ENCODE peak calls at places on chromosomes 5 and 9, in four cellular contexts. X is brain microvascular endothelial cell, H is Peyer's patch, R is neural progenitor cell. W is an unnamed sample.

GRCh38 chr9:80885894-80886293 is 803.5 kb downstream of the TLE1 start:
- DNase-seq in H (no peak), R (peak; percentile 15), X (no peak), W (no peak)

GRCh38 chr5:179550511-179551342 is at the start of gene RUFY1:
- DNase-seq in X (peak; percentile 57), R (peak; percentile 84), H (peak; percentile 93), W (peak; percentile 81)

GRCh38 chr5:78483809-78484521 is 123.5 kb downstream of the SCAMP1 start:
- DNase-seq in X (peak; percentile 56), R (no peak), H (no peak), W (peak; percentile 45)

GRCh38 chr5:176446884-176447537 is 1.2 kb upstream of the FAF2 start:
- DNase-seq in R (peak; percentile 41), H (no peak), X (no peak), W (peak; percentile 8)

GRCh38 chr5:75335952-75336624 is 932 bp upstream of the HMGCR start:
- DNase-seq in H (no peak), R (no peak), X (peak; percentile 86), W (peak; percentile 82)

GRCh38 chr5:120682851-120683250 is 218.8 kb downstream of the PRR16 start:
- DNase-seq in X (peak; percentile 20), H (no peak), R (no peak), W (peak; percentile 66)

GRCh38 chr5:136924490-136924889 is 559.1 kb upstream of the TRPC7 start:
- DNase-seq in R (peak; percentile 7), X (no peak), H (no peak), W (no peak)

GRCh38 chr9:19102181-19102630 is 498 bp downstream of the HAUS6 start:
- DNase-seq in H (peak; percentile 58), X (no peak), R (peak; percentile 42), W (no peak)

GRCh38 chr9:27528278-27528885 is 1.2 kb downstream of the MOB3B start:
- DNase-seq in R (peak; percentile 91), H (peak; percentile 87), X (peak; percentile 53), W (peak; percentile 66)

GRCh38 chr9:82982271-82982880 is 80.6 kb downstream of the RASEF start:
- DNase-seq in H (no peak), R (no peak), X (no peak), W (no peak)

GRCh38 chr9:113933671-113934070 is 57.6 kb downstream of the ZNF618 start:
- DNase-seq in X (no peak), H (no peak), R (no peak), W (no peak)

GRCh38 chr5:115551415-115551814 is 6.8 kb upstream of the FEM1C start:
- DNase-seq in X (peak; percentile 21), R (no peak), H (no peak), W (no peak)

GRCh38 chr9:121670447-121670846 is 19.0 kb downstream of the DAB2IP start:
- DNase-seq in R (no peak), X (no peak), H (no peak), W (no peak)

GRCh38 chr9:121968056-121968455 is 125.1 kb downstream of the TTLL11 start:
- DNase-seq in R (no peak), H (no peak), X (no peak), W (no peak)

GRCh38 chr5:173801006-173801405 is 87.1 kb upstream of the CPEB4 start:
- DNase-seq in X (no peak), H (no peak), R (no peak), W (no peak)

GRCh38 chr5:171418982-171419662 is at the start of gene FGF18:
- DNase-seq in X (peak; percentile 55), R (peak; percentile 91), H (peak; percentile 74), W (peak; percentile 70)

GRCh38 chr5:107542831-107543231 is 127.9 kb downstream of the EFNA5 start:
- DNase-seq in H (peak; percentile 54), R (no peak), X (peak; percentile 59), W (peak; percentile 70)

GRCh38 chr5:135569755-135570452 is 8.9 kb downstream of the CXCL14 start:
- DNase-seq in R (peak; percentile 78), X (peak; percentile 26), H (no peak), W (peak; percentile 17)

GRCh38 chr9:90870646-90871326 is 69.2 kb downstream of the SYK start:
- DNase-seq in H (no peak), R (peak; percentile 55), X (peak; percentile 32), W (peak; percentile 40)

GRCh38 chr5:168611163-168611562 is 32.0 kb upstream of the PANK3 start:
- DNase-seq in R (no peak), X (peak; percentile 24), H (no peak), W (peak; percentile 6)

GRCh38 chr5:72314571-72315172 is 5.4 kb downstream of the MRPS27 start:
- DNase-seq in H (no peak), X (peak; percentile 81), R (no peak), W (peak; percentile 81)

GRCh38 chr5:4422247-4422646 is 717.9 kb upstream of the ADAMTS16 start:
- DNase-seq in R (no peak), X (no peak), H (no peak), W (no peak)

GRCh38 chr5:68554566-68555279 is 339.2 kb downstream of the PIK3R1 start:
- DNase-seq in R (peak; percentile 30), H (no peak), X (peak; percentile 52), W (peak; percentile 41)

GRCh38 chr5:24368121-24368520 is 276.7 kb downstream of the CDH10 start:
- DNase-seq in X (no peak), H (no peak), R (no peak), W (no peak)

GRCh38 chr9:126312584-126313551 is 13.8 kb upstream of the MVB12B start:
- DNase-seq in X (no peak), R (no peak), H (no peak), W (no peak)

GRCh38 chr5:56384186-56384585 is 151.1 kb upstream of the ANKRD55 start:
- DNase-seq in X (no peak), R (no peak), H (no peak), W (no peak)

GRCh38 chr5:159915913-159916840 is at the start of gene ADRA1B:
- DNase-seq in R (peak; percentile 92), H (peak; percentile 84), X (peak; percentile 40), W (peak; percentile 72)

GRCh38 chr9:13587581-13587980 is 308.1 kb upstream of the MPDZ start:
- DNase-seq in R (peak; percentile 9), X (no peak), H (no peak), W (no peak)

GRCh38 chr9:132670816-132671371 is 630 bp downstream of the GTF3C4 start:
- DNase-seq in H (peak; percentile 51), R (peak; percentile 79), X (peak; percentile 14), W (no peak)

GRCh38 chr9:14403112-14403511 is 89.2 kb upstream of the NFIB start:
- DNase-seq in R (no peak), H (no peak), X (no peak), W (no peak)

GRCh38 chr9:10434412-10434811 is 178.4 kb downstream of the PTPRD start:
- DNase-seq in R (no peak), X (no peak), H (no peak), W (no peak)

GRCh38 chr5:150607105-150607504 is 33.4 kb upstream of the SYNPO start:
- DNase-seq in H (no peak), R (no peak), X (no peak), W (no peak)

GRCh38 chr9:82466616-82467251 is 478.2 kb downstream of the SPATA31D1 start:
- DNase-seq in X (no peak), R (peak; percentile 86), H (no peak), W (peak; percentile 1)

GRCh38 chr5:109533847-109534272 is 124.1 kb upstream of the PJA2 start:
- DNase-seq in H (no peak), R (no peak), X (peak; percentile 33), W (no peak)

DNA sequence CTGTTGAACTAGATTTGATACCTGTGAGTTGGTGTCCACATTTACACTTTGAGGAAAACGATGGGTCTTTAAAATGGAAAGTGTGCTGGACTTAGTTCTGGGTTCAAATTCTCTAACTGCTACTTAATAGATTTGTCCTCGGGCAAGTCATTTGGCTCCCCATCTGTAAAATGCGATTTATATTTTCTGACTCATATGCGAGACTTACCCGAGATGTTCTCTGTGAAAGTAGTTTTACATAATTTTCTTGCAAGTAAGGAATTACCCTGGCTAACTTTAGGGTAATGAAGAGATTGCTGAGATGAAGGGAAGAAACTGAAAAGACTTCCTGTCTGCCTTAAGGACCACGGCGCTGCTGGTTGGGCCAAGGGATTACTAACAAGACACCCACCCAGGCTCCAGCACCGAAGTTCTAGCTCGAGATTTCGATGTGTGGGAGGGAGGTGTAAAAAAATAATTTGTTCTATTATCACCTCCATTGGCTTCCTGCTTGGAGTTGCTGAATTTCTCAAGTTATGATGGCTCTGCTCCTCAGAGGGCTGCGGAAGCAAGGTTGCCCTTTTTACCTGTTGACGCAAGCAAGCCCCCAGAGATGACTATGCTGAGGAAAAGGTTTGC is 24.1 kb downstream of the PCSK1 start:
- DNase-seq in R (no peak), H (no peak), X (no peak), W (no peak)
- TF ChIP-seq CTCF in R (no peak), H (no peak), X (no peak), W (no peak)

DNA sequence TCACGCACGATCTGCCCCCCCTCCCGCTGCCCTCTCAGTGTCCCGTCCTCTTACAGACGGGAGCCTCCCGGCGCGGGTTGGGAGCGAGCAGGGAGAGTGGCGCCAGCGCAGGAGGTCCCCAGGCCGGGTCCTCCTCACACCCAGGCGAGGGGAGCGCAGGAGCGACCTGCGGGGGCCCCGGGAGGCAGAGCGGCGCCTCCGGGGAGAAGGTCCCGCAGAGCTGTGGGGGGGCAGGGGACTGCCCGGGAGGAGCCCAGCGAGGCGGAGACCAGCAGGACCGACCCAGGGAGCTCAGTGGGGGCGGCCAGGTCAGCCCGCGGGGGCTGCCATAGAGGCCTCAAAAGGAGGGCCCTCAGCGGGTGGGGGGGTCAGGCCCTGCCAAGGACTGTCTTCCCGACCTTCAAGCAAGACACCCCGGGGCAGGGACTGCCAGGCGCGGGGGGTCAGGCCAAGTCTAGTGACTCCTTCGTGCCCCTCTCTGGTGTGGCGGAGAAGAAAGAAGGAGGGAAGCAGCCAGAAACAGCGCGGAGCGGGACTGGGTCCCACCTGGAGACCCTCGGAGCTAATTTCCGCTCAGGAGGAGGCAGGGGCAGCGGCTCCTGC is 123.3 kb upstream of the ERCC6L2 start:
- DNase-seq in H (no peak), X (no peak), R (peak; percentile 37), W (no peak)
- H3K4me3 ChIP-seq in H (no peak overlapping the region), X (no peak overlapping the region), R (peak overlapping the region; percentile 56), W (no peak overlapping the region)

DNA sequence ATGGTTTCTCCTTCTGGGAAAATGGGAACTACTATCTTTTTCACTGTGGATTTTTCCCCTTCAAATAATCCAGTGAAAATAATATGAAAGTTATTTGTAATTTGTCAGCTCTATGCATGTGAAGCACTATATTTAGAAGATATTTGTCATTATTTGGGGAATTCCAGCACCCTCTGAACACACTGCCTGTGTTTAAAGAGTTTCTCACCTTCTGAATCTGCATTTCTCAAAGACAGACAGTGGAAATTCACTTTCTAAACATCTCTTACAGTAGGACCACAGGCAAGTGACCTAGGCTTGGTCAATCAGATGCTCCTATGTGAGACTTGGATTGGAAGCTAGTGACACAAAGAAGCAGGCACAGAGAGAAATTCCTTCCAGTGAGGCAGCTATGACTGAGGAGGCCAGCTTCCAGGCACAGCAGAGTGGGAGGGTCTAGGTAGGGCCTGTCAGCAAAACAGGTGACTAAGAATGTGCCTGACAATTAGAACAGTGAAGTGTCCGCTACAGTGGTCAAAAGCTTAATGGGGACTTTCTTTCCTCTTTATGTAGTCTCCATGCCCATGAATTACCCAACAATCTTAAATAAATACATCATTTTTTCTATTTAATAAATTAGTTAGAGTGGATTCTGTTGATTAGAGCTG is 167.2 kb downstream of the HMHB1 start:
- DNase-seq in H (no peak), X (no peak), R (peak; percentile 7), W (no peak)
- TF ChIP-seq CTCF in H (no peak), X (no peak), R (no peak), W (no peak)

GRCh38 chr9:116154976-116155699 is 1.5 kb downstream of the PAPPA start:
- DNase-seq in X (peak; percentile 60), H (no peak), R (peak; percentile 21), W (peak; percentile 72)
- H3K4me3 ChIP-seq in X (peak overlapping the region; percentile 88), H (peak overlapping the region; percentile 26), R (peak overlapping the region; percentile 60), W (peak overlapping the region; percentile 48)

W was measured in astrocyte of the spinal cord.